ENCODE peak calls at places on chromosomes 16 and 17, in ten cellular contexts. B is adrenal gland, W is GM12891, E is K562, V is activated gamma-delta T cell, C is thoracic aorta, F is hepatic stellate cell, P is HT-29, D is A673, T is NAMALWA. J is an unnamed sample.

GRCh38 chr16:56226840-56227525 is 35.7 kb downstream of the GNAO1 start:
- DNase-seq in C (no peak), V (no peak), B (no peak), T (no peak), D (no peak), P (no peak), W (no peak), F (no peak), E (no peak), J (peak; percentile 96)

GRCh38 chr17:50945779-50946222 is 79.6 kb upstream of the TOB1 start:
- DNase-seq in P (no peak), V (no peak), B (no peak), T (no peak), W (no peak), D (no peak), F (no peak), C (no peak), E (no peak), J (no peak)

GRCh38 chr17:82098939-82099765 is 1.1 kb upstream of the FASN start:
- DNase-seq in V (no peak), W (no peak), T (peak; percentile 69), E (no peak), C (no peak), B (no peak), P (no peak), D (no peak), F (no peak), J (no peak)

GRCh38 chr17:66982011-66982508 is 17.6 kb downstream of the CACNG4 start:
- DNase-seq in P (no peak), W (no peak), T (no peak), V (no peak), D (no peak), C (no peak), B (no peak), F (no peak), E (no peak), J (no peak)

GRCh38 chr17:10649031-10649430 is 8.1 kb downstream of the MYH3 start:
- DNase-seq in C (no peak), F (peak; percentile 20), T (no peak), E (peak; percentile 13), W (no peak), P (no peak), B (no peak), V (no peak), D (no peak), J (no peak)

GRCh38 chr16:22684282-22685161 is 129.4 kb upstream of the HS3ST2 start:
- DNase-seq in E (no peak), W (no peak), D (no peak), B (no peak), F (peak; percentile 36), V (no peak), C (no peak), P (no peak), T (no peak), J (no peak)

GRCh38 chr17:19000531-19001011 is 4.0 kb downstream of the FAM83G start:
- DNase-seq in W (no peak), D (no peak), V (no peak), T (no peak), F (no peak), E (peak; percentile 22), P (no peak), B (no peak), C (no peak), J (no peak)

GRCh38 chr17:5821057-5821456 is 236.7 kb upstream of the NLRP1 start:
- DNase-seq in B (no peak), D (no peak), P (no peak), E (no peak), W (no peak), F (no peak), C (no peak), V (no peak), T (no peak), J (no peak)

GRCh38 chr16:9337262-9338032 is 246.0 kb downstream of the HAPSTR1 start:
- DNase-seq in W (no peak), E (no peak), D (no peak), C (no peak), T (no peak), F (no peak), V (no peak), P (no peak), B (no peak), J (no peak)

GRCh38 chr17:46071796-46072195 is 72.7 kb downstream of the STH start:
- DNase-seq in T (no peak), B (no peak), W (no peak), V (no peak), D (no peak), C (no peak), E (no peak), P (no peak), F (no peak), J (no peak)

GRCh38 chr16:50680907-50681885 is at the start of gene SNX20:
- DNase-seq in C (no peak), W (no peak), F (no peak), B (no peak), E (no peak), V (no peak), P (no peak), T (no peak), D (no peak), J (no peak)

GRCh38 chr16:85037050-85037410 is 9.4 kb downstream of the KIAA0513 start:
- DNase-seq in T (no peak), C (no peak), B (peak; percentile 76), P (peak; percentile 47), V (no peak), D (no peak), F (no peak), E (no peak), W (no peak), J (peak; percentile 70)

GRCh38 chr16:55471448-55472097 is 7.4 kb upstream of the MMP2 start:
- DNase-seq in B (no peak), C (no peak), F (peak; percentile 62), D (peak; percentile 43), W (no peak), P (no peak), E (peak; percentile 6), T (no peak), V (no peak), J (no peak)

GRCh38 chr17:72386619-72387237 is 265.9 kb downstream of the SOX9 start:
- DNase-seq in T (no peak), D (peak; percentile 76), B (no peak), F (no peak), E (no peak), P (peak; percentile 39), V (no peak), W (no peak), C (no peak), J (no peak)

GRCh38 chr17:40351185-40352043 is 13.1 kb downstream of the GJD3 start:
- DNase-seq in D (no peak), F (no peak), B (peak; percentile 29), E (no peak), T (no peak), C (no peak), V (no peak), P (no peak), W (no peak), J (no peak)

GRCh38 chr16:59108374-59108773 is 374.3 kb upstream of the GOT2 start:
- DNase-seq in V (no peak), P (no peak), W (no peak), B (no peak), C (no peak), D (no peak), E (no peak), F (no peak), T (no peak), J (no peak)

GRCh38 chr17:75525806-75526554 is 483 bp downstream of the LLGL2 start:
- DNase-seq in E (peak; percentile 30), B (peak; percentile 35), P (peak; percentile 66), C (no peak), V (no peak), D (no peak), F (no peak), T (no peak), W (no peak), J (no peak)

GRCh38 chr16:77190478-77191258 is at the start of gene MON1B:
- DNase-seq in D (peak; percentile 99), F (peak; percentile 99), V (peak; percentile 88), P (peak; percentile 97), C (peak; percentile 95), W (peak; percentile 90), B (peak; percentile 96), E (peak; percentile 97), T (peak; percentile 99), J (peak; percentile 100)

GRCh38 chr16:57533366-57533617 is 3.1 kb downstream of the CCDC102A start:
- DNase-seq in E (no peak), P (no peak), T (no peak), F (no peak), W (no peak), B (no peak), C (no peak), V (no peak), D (no peak), J (no peak)

GRCh38 chr16:85206472-85207356 is 94.4 kb upstream of the CIBAR2 start:
- DNase-seq in T (no peak), E (no peak), W (no peak), V (no peak), B (no peak), F (no peak), P (no peak), D (no peak), C (peak; percentile 51), J (peak; percentile 83)

GRCh38 chr16:61148930-61149329 is 887.3 kb downstream of the CDH8 start:
- DNase-seq in B (no peak), C (no peak), W (no peak), P (peak; percentile 34), E (no peak), T (peak; percentile 54), F (no peak), V (no peak), D (peak; percentile 6), J (no peak)

GRCh38 chr16:50635505-50636392 is 45.4 kb downstream of the SNX20 start:
- DNase-seq in C (no peak), V (no peak), T (peak; percentile 7), W (no peak), B (no peak), D (peak; percentile 39), E (peak; percentile 38), P (no peak), F (no peak), J (no peak)

GRCh38 chr16:47565454-47565853 is 104.3 kb downstream of the PHKB start:
- DNase-seq in T (no peak), P (no peak), V (no peak), C (peak; percentile 5), D (peak; percentile 74), W (no peak), F (peak; percentile 17), E (peak; percentile 25), B (peak; percentile 33), J (no peak)

GRCh38 chr17:11896199-11896598 is 101.1 kb downstream of the ZNF18 start:
- DNase-seq in V (no peak), D (no peak), B (no peak), C (no peak), P (no peak), F (no peak), T (no peak), E (no peak), W (no peak), J (no peak)

GRCh38 chr16:54504372-54504771 is 217.8 kb upstream of the IRX3 start:
- DNase-seq in C (no peak), P (no peak), E (no peak), B (peak; percentile 33), F (no peak), D (no peak), V (no peak), T (no peak), W (no peak), J (no peak)

GRCh38 chr17:50423553-50424159 is 2.4 kb upstream of the ACSF2 start:
- DNase-seq in D (peak; percentile 84), W (no peak), T (peak; percentile 20), C (no peak), B (no peak), E (peak; percentile 73), V (no peak), F (peak; percentile 84), P (peak; percentile 92), J (no peak)

GRCh38 chr17:19331134-19331533 is 31.4 kb downstream of the B9D1 start:
- DNase-seq in C (no peak), P (no peak), E (no peak), B (no peak), W (no peak), D (no peak), F (peak; percentile 92), V (no peak), T (no peak), J (no peak)

GRCh38 chr17:46044286-46044928 is 45.4 kb downstream of the STH start:
- DNase-seq in F (peak; percentile 74), E (peak; percentile 83), V (no peak), D (peak; percentile 81), P (peak; percentile 82), B (peak; percentile 79), W (no peak), C (peak; percentile 49), T (peak; percentile 80), J (peak; percentile 89)